ENCODE peak calls at places on chromosomes 13 and 19, in five cellular contexts. B, F, A, I and Y are unnamed samples.

GRCh38 chr13:50403311-50403710 is 388.1 kb downstream of the KCNRG start:
- DNase-seq in F (no peak), A (no peak), I (no peak), B (peak; percentile 19), Y (peak; percentile 71)

GRCh38 chr19:10634881-10635463 is 9.6 kb downstream of the SLC44A2 start:
- DNase-seq in F (no peak), A (no peak), I (no peak), B (no peak), Y (no peak)

GRCh38 chr13:43514326-43514725 is 272.4 kb downstream of the ENOX1 start:
- DNase-seq in I (no peak), A (peak; percentile 21), B (no peak), F (no peak), Y (no peak)

GRCh38 chr13:113863511-113864302 is at the start of gene GAS6:
- DNase-seq in A (peak; percentile 82), B (peak; percentile 39), F (peak; percentile 73), I (no peak), Y (no peak)

GRCh38 chr19:13195678-13196077 is 45.5 kb downstream of the IER2 start:
- DNase-seq in B (no peak), F (peak; percentile 79), I (no peak), A (no peak), Y (no peak)

GRCh38 chr13:26528527-26528926 is 29.0 kb upstream of the WASF3 start:
- DNase-seq in F (no peak), A (no peak), B (no peak), I (no peak), Y (no peak)

GRCh38 chr19:16506961-16507360 is 10.8 kb downstream of the C19orf44 start:
- DNase-seq in I (no peak), F (no peak), B (no peak), A (no peak), Y (no peak)

GRCh38 chr13:34816543-34816942 is 125.5 kb upstream of the NBEA start:
- DNase-seq in B (no peak), F (no peak), A (no peak), I (no peak), Y (no peak)

GRCh38 chr19:5580116-5580515 is 12.4 kb upstream of the TINCR start:
- DNase-seq in B (no peak), F (no peak), I (no peak), A (no peak), Y (no peak)

GRCh38 chr13:75258159-75258782 is 223.7 kb downstream of the TBC1D4 start:
- DNase-seq in B (peak; percentile 73), A (no peak), F (no peak), I (no peak), Y (peak; percentile 65)

GRCh38 chr19:43658001-43658400 is 12.0 kb downstream of the PLAUR start:
- DNase-seq in F (no peak), B (no peak), A (no peak), I (no peak), Y (no peak)

GRCh38 chr13:99677388-99677951 is 176.2 kb downstream of the TM9SF2 start:
- DNase-seq in I (no peak), A (no peak), F (no peak), B (peak; percentile 47), Y (no peak)

GRCh38 chr19:54030895-54031586 is 32.7 kb downstream of the VSTM1 start:
- DNase-seq in F (no peak), B (peak; percentile 72), A (no peak), I (no peak), Y (no peak)

DNA sequence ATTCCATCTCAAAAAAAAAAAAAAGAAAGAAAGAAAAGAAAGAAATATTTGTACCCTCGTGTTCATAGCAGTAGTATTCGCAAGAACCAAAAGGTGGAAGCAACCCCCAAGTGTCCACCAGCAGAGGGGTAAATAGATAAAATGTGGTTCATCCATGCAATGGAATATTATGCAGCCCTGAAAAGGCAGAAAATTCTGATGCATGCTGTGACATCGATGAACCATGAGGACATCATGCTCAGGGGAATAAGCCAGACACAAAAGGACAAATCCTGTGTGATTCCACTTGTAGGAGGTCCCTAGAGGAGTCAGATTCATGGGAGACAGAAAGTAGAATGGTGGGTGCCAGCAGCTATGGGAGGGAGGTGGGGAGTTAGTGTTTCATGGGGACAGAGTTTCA is 6.4 kb upstream of the LRRC8E start:
- DNase-seq in B (no peak), F (no peak), I (no peak), A (no peak), Y (no peak)
- H3K4me3 ChIP-seq in B (no peak overlapping the region), F (no peak overlapping the region), I (no peak overlapping the region), A (no peak overlapping the region), Y (no peak overlapping the region)

DNA sequence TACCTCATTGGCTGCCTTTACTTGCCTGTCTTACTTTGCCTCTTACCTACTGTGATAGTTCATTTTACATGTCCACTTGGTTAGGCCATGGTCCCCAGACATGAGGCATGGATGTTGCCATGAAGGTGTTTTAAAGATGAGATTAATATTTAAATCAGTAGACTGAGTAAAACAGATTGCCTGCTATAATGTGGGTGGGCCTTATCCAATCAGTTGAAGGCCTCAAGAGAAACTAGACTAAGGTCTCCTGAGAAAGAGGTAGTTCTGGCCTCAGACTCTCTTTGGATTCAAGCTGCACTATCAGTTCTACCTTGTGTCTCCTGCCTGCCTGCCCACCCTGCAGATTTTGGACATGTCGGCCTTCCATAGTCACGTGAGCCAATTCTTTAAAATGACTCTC is 26.1 kb downstream of the ADGRE3 start:
- DNase-seq in B (no peak), I (no peak), A (no peak), F (no peak), Y (no peak)
- H3K4me3 ChIP-seq in B (no peak overlapping the region), I (no peak overlapping the region), A (no peak overlapping the region), F (no peak overlapping the region), Y (no peak overlapping the region)

GRCh38 chr13:88627071-88627470 is 955.9 kb downstream of the SLITRK5 start:
- DNase-seq in I (no peak), B (no peak), A (no peak), F (no peak), Y (peak; percentile 89)
- H3K4me3 ChIP-seq in I (no peak overlapping the region), B (no peak overlapping the region), A (no peak overlapping the region), F (no peak overlapping the region), Y (no peak overlapping the region)

GRCh38 chr19:52142001-52142595 is 2.4 kb upstream of the ZNF616 start:
- DNase-seq in B (peak; percentile 61), A (no peak), F (no peak), I (no peak), Y (peak; percentile 82)

GRCh38 chr19:52139291-52140076 is at the start of gene ZNF616:
- DNase-seq in A (peak; percentile 98), I (peak; percentile 81), B (peak; percentile 96), F (peak; percentile 99), Y (peak; percentile 80)

GRCh38 chr19:52138614-52139290 is 986 bp downstream of the ZNF616 start:
- DNase-seq in A (no peak), I (no peak), F (no peak), B (peak; percentile 29), Y (peak; percentile 5)

GRCh38 chr19:52140077-52140710 is 456 bp upstream of the ZNF616 start:
- DNase-seq in A (no peak), F (no peak), I (no peak), B (no peak), Y (no peak)
- H3K4me3 ChIP-seq in A (peak overlapping the region; percentile 89), F (no peak overlapping the region), I (peak overlapping the region; percentile 40), B (peak overlapping the region; percentile 91), Y (peak overlapping the region; percentile 8)

GRCh38 chr19:3099347-3100145 is 5.4 kb downstream of the GNA11 start:
- DNase-seq in B (no peak), A (no peak), F (no peak), I (no peak), Y (no peak)

GRCh38 chr19:3097442-3097871 is 3.3 kb downstream of the GNA11 start:
- DNase-seq in F (no peak), I (no peak), A (no peak), B (no peak), Y (no peak)

GRCh38 chr19:3096902-3097326 is 2.8 kb downstream of the GNA11 start:
- DNase-seq in B (no peak), F (no peak), I (no peak), A (no peak), Y (no peak)

GRCh38 chr19:3098515-3099346 is 4.6 kb downstream of the GNA11 start:
- DNase-seq in F (no peak), B (no peak), A (peak; percentile 86), I (no peak), Y (no peak)

GRCh38 chr19:3098141-3098514 is 4.0 kb downstream of the GNA11 start:
- DNase-seq in F (no peak), I (no peak), A (peak; percentile 57), B (no peak), Y (no peak)
- H3K4me3 ChIP-seq in F (no peak overlapping the region), I (peak overlapping the region; percentile 41), A (peak overlapping the region; percentile 100), B (no peak overlapping the region), Y (no peak overlapping the region)

DNA sequence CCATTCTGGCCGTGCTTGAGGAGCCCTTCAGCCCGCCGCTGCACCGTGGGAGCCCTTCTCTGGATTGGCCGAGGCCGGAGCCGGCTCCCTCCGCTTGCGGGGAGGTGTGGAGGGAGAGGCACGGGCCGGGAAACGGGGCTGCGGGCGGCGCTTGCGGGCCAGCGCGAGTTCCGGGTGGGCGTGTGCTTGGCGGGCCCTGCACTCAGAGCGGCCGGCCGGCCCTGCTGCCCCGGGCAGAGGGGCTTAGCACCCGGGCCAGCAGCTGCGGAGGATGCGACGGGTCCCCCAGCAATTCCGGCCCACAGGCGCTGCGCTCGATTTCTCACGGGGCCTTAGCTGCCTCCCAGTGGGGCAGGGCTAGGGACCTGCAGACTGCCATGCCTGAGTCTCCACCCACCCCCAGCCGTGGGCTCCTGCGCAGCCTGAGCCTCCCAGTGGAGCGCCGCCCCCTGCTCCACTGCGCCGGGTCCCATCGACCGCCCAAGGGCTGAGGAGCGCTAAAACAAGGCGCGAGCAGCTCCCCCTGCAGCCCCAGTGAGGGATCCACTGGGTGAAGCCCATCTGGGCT is 76.5 kb downstream of the PCDH20 start:
- DNase-seq in A (no peak), B (no peak), F (no peak), I (no peak), Y (no peak)
- H3K4me3 ChIP-seq in A (no peak overlapping the region), B (no peak overlapping the region), F (no peak overlapping the region), I (no peak overlapping the region), Y (no peak overlapping the region)